ENCODE peak calls at places on chromosomes 11 and 22, in seven cellular contexts. Q is stomach, Z is endothelial cell of umbilical vein, X is prostate gland, U is H1, B is breast epithelium, R is HCT116. C is an unnamed sample.

GRCh38 chr11:45412033-45412432 is 125.9 kb upstream of the SYT13 start:
- DNase-seq in Q (no peak), Z (no peak), X (no peak), U (no peak), B (no peak), R (no peak), C (no peak)

GRCh38 chr11:34323601-34324000 is 34.2 kb downstream of the ABTB2 start:
- DNase-seq in Q (no peak), Z (no peak), X (no peak), U (no peak), B (no peak), R (no peak), C (no peak)

GRCh38 chr11:112694244-112694643 is 267.0 kb upstream of the NCAM1 start:
- DNase-seq in Q (no peak), Z (no peak), X (no peak), U (no peak), B (no peak), R (no peak), C (no peak)

GRCh38 chr11:84722583-84723108 is 904.5 kb downstream of the DLG2 start:
- DNase-seq in Q (no peak), Z (no peak), X (no peak), U (no peak), B (no peak), R (no peak), C (no peak)

GRCh38 chr11:32198053-32198452 is 107.2 kb downstream of the RCN1 start:
- DNase-seq in Q (no peak), Z (no peak), X (no peak), U (no peak), B (no peak), R (no peak), C (no peak)

GRCh38 chr11:41786087-41786486 is 326.6 kb upstream of the LRRC4C start:
- DNase-seq in Q (no peak), Z (no peak), X (no peak), U (no peak), B (no peak), R (no peak), C (no peak)

GRCh38 chr11:12133539-12134238 is 23.3 kb downstream of the MICAL2 start:
- DNase-seq in Q (no peak), Z (no peak), X (no peak), U (no peak), B (no peak), R (no peak), C (no peak)

GRCh38 chr22:31329029-31329428 is 17.1 kb downstream of the PATZ1 start:
- DNase-seq in Q (no peak), Z (no peak), X (no peak), U (no peak), B (no peak), R (no peak), C (no peak)

GRCh38 chr11:18065572-18065971 is 19.5 kb upstream of the TPH1 start:
- DNase-seq in Q (no peak), Z (no peak), X (peak), U (no peak), B (peak), R (no peak), C (no peak)

GRCh38 chr11:67584881-67585873 is 1.6 kb downstream of the GSTP1 start:
- DNase-seq in Q (no peak), Z (no peak), X (no peak), U (no peak), B (no peak), R (no peak), C (no peak)

GRCh38 chr22:47783433-47784366 is 1021.2 kb downstream of the TBC1D22A start:
- DNase-seq in Q (no peak), Z (no peak), X (no peak), U (no peak), B (no peak), R (no peak), C (no peak)

GRCh38 chr11:88631497-88631896 is 294.0 kb upstream of the CTSC start:
- DNase-seq in Q (no peak), Z (no peak), X (no peak), U (peak), B (no peak), R (peak), C (no peak)

GRCh38 chr11:75867778-75868374 is 52.9 kb downstream of the UVRAG start:
- DNase-seq in Q (peak), Z (peak), X (peak), U (no peak), B (no peak), R (peak), C (no peak)

GRCh38 chr22:32411388-32411787 is 659 bp downstream of the RTCB start:
- DNase-seq in Q (no peak), Z (peak), X (no peak), U (no peak), B (no peak), R (no peak), C (no peak)

GRCh38 chr11:119148855-119149370 is at the start of gene ABCG4:
- DNase-seq in Q (peak), Z (no peak), X (no peak), U (no peak), B (no peak), R (no peak), C (no peak)

GRCh38 chr11:133695376-133695775 is 149.9 kb downstream of the SPATA19 start:
- DNase-seq in Q (no peak), Z (no peak), X (no peak), U (no peak), B (no peak), R (no peak), C (no peak)

GRCh38 chr11:7543302-7543701 is 29.5 kb downstream of the PPFIBP2 start:
- DNase-seq in Q (no peak), Z (no peak), X (no peak), U (no peak), B (no peak), R (no peak), C (no peak)

GRCh38 chr11:19072464-19072863 is 11.9 kb upstream of the MRGPRX2 start:
- DNase-seq in Q (peak), Z (no peak), X (no peak), U (no peak), B (no peak), R (no peak), C (no peak)

GRCh38 chr11:86559311-86559945 is 113.0 kb downstream of the ME3 start:
- DNase-seq in Q (no peak), Z (peak), X (no peak), U (no peak), B (no peak), R (no peak), C (no peak)

GRCh38 chr11:19380375-19380774 is 139.6 kb upstream of the E2F8 start:
- DNase-seq in Q (no peak), Z (peak), X (no peak), U (no peak), B (no peak), R (peak), C (no peak)

GRCh38 chr22:44567846-44568493 is 69.9 kb upstream of the RTL6 start:
- DNase-seq in Q (peak), Z (peak), X (no peak), U (no peak), B (peak), R (peak), C (no peak)

GRCh38 chr11:2404735-2405196 is 4.2 kb downstream of the TSSC4 start:
- DNase-seq in Q (no peak), Z (no peak), X (no peak), U (no peak), B (no peak), R (no peak), C (no peak)
- TF ChIP-seq POLR2A in Q (no peak), Z (no peak), X (no peak), U (no peak), B (no peak), R (no peak), C (no peak)

GRCh38 chr11:111571829-111572501 is 30.3 kb upstream of the SIK2 start:
- DNase-seq in Q (no peak), Z (peak), X (no peak), U (no peak), B (no peak), R (no peak), C (no peak)
- TF ChIP-seq POLR2AphosphoS5 in Q (no peak), Z (no peak), X (no peak), U (no peak), B (no peak), R (no peak), C (no peak)

GRCh38 chr22:29890760-29891159 is 7.8 kb downstream of the MTMR3 start:
- DNase-seq in Q (no peak), Z (no peak), X (no peak), U (no peak), B (no peak), R (no peak), C (no peak)
- TF ChIP-seq POLR2A in Q (no peak), Z (no peak), X (no peak), U (no peak), B (no peak), R (no peak), C (no peak)

GRCh38 chr22:37909756-37910155 is 3.7 kb downstream of the MICALL1 start:
- DNase-seq in Q (no peak), Z (no peak), X (no peak), U (no peak), B (no peak), R (no peak), C (no peak)

GRCh38 chr22:37905534-37906363 is at the start of gene MICALL1:
- DNase-seq in Q (peak), Z (peak), X (peak), U (no peak), B (peak), R (no peak), C (peak)

GRCh38 chr22:37907036-37907954 is 1.2 kb downstream of the MICALL1 start:
- DNase-seq in Q (no peak), Z (peak), X (no peak), U (no peak), B (no peak), R (no peak), C (no peak)

GRCh38 chr22:37906364-37907008 is 389 bp downstream of the MICALL1 start:
- DNase-seq in Q (no peak), Z (no peak), X (no peak), U (no peak), B (no peak), R (no peak), C (peak)

GRCh38 chr22:37904572-37905533 is 1.2 kb upstream of the MICALL1 start:
- DNase-seq in Q (peak), Z (peak), X (no peak), U (no peak), B (no peak), R (peak), C (no peak)
- TF ChIP-seq POLR2AphosphoS5 in Q (peak), Z (peak), X (no peak), U (no peak), B (peak), R (peak), C (no peak)

DNA sequence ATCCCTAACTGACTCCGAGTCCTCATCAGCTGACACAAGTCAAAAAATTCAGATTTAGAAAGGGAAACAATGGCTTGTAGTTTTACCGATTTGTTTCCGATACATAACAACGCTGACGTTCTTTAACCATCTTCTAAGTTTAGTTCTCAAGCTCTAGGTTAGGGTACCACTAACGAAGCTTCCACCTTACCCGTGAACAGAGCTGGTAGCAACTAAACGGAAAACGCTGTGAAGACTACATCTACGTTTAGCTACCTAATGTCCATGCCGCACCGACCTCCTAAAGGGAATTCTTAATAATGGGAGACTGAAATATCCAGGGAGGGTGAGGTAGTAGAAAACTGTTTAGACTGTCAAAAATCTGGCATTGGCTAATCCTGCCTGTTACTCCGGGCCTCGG is 1.0 kb downstream of the NUP98 start:
- DNase-seq in Q (no peak), Z (peak), X (no peak), U (no peak), B (no peak), R (no peak), C (no peak)
- TF ChIP-seq POLR2A in Q (no peak), Z (no peak), X (no peak), U (no peak), B (no peak), R (no peak), C (no peak)

DNA sequence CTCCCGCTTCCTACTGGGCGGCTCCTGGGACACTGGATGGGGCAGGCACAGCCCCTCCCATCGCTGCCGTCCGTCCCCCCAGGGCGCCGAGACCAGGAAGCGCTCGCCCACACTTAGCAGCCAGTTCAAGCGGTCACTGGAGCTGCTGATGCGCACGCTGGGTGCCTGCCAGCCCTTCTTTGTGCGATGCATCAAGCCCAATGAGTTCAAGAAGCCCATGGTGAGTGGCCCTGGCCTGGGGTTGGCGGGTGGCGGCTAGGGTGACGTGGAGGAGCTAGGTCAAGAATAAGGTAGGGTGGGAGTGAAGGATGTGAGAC is 44.6 kb downstream of the MYO7A start:
- DNase-seq in Q (no peak), Z (peak), X (no peak), U (no peak), B (no peak), R (no peak), C (no peak)
- TF ChIP-seq POLR2AphosphoS5 in Q (no peak), Z (no peak), X (no peak), U (no peak), B (no peak), R (no peak), C (no peak)

DNA sequence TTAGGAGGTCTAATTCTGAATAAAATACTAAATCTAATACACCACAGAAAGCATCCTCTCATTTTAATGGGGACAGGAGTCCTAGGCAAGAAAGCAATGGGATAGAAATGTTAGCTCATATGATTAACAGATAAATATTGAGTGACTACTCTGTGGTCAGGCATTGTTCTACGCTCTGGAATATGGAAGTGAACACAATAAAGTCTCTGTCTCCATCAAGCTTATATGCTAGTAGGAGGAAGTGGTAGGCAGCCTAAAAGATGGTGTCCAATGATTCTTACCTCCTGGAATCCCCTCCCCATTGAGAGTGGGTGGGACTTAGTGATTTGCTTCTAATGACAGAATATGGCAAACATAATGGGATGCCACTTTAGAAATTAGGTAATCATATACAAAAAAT is 160.3 kb upstream of the PDGFD start:
- DNase-seq in Q (no peak), Z (no peak), X (no peak), U (no peak), B (no peak), R (no peak), C (no peak)
- TF ChIP-seq POLR2A in Q (no peak), Z (no peak), X (no peak), U (no peak), B (no peak), R (no peak), C (no peak)

GRCh38 chr11:117901601-117902000 is 25.1 kb upstream of the FXYD6 start:
- DNase-seq in Q (no peak), Z (no peak), X (no peak), U (no peak), B (peak), R (no peak), C (no peak)

GRCh38 chr11:117903505-117904382 is 25.5 kb downstream of the TMPRSS13 start:
- DNase-seq in Q (no peak), Z (no peak), X (no peak), U (no peak), B (peak), R (no peak), C (no peak)

GRCh38 chr11:117900144-117900651 is 23.7 kb upstream of the FXYD6 start:
- DNase-seq in Q (no peak), Z (no peak), X (no peak), U (no peak), B (peak), R (no peak), C (no peak)

GRCh38 chr11:117900720-117901440 is 24.4 kb upstream of the FXYD6 start:
- DNase-seq in Q (no peak), Z (no peak), X (no peak), U (no peak), B (peak), R (no peak), C (no peak)

GRCh38 chr11:117902001-117902855 is 25.8 kb upstream of the FXYD6 start:
- DNase-seq in Q (no peak), Z (no peak), X (no peak), U (no peak), B (peak), R (no peak), C (no peak)
- TF ChIP-seq POLR2AphosphoS5 in Q (no peak), Z (no peak), X (no peak), U (no peak), B (no peak), R (no peak), C (no peak)

DNA sequence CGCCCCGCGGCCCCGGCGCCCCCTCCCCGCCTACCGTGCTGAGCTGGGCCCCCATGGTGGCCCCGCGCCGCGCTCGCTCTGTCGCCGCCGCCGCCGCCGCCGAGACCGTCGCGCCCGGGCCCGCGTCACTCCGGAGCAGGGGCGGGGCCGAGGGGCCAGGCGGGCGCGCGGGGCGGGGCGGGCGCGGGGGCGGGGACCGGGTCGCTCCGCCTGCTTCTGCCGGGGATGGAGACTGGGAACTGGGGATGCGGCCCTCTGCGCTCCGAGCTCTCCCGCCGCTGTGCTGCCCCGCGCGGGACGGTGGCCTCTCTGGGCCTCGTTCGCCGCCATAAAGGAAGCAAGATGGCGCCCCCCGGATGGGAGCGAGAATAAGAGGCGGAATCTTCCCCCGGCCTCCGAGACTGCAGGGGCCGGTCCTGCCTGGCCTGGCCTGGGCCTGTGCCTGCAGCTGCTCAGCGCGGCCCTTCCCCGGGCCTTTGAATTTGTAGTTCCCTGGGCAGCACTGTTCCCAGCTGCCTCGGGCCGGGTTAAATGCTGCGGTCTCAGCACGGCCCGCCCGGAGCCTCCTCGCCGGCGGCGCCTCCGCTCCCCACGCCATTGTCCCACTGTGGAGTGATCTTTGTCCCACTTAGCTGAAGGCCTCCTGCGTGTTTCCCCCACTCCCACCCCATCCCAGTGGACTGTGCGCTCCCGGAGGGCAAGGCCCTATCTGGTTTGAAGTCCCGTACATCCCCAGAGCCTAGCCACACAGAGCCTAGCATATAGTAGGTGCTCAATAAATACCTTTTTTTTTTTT is at the start of gene CYB5R3:
- DNase-seq in Q (peak), Z (peak), X (peak), U (peak), B (peak), R (peak), C (peak)
- TF ChIP-seq POLR2A in Q (no peak), Z (no peak), X (peak), U (no peak), B (no peak), R (peak), C (peak)